ENCODE peak calls at places on chromosomes 2 and 18, in five cellular contexts. R is GM12878, M is HepG2, D is HCT116, O is WTC11. I is an unnamed sample.

GRCh38 chr2:159283529-159283928 is 3.0 kb downstream of the WDSUB1 start:
- DNase-seq in R (no peak), M (no peak), D (no peak), O (no peak), I (no peak)

GRCh38 chr18:79797518-79798345 is at the start of gene KCNG2:
- DNase-seq in R (no peak), M (no peak), D (no peak), O (peak), I (peak)

GRCh38 chr2:96962567-96963203 is 23.7 kb downstream of the FAM178B start:
- DNase-seq in R (no peak), M (no peak), D (no peak), O (no peak), I (no peak)

GRCh38 chr2:131076707-131077106 is 16.6 kb downstream of the FAM168B start:
- DNase-seq in R (no peak), M (peak), D (no peak), O (no peak), I (no peak)

GRCh38 chr18:48952287-48953095 is 1.7 kb upstream of the SMAD7 start:
- DNase-seq in R (no peak), M (no peak), D (no peak), O (peak), I (peak)

GRCh38 chr2:149507933-149508332 is 79.6 kb downstream of the MMADHC start:
- DNase-seq in R (no peak), M (no peak), D (no peak), O (no peak), I (no peak)

GRCh38 chr2:185638771-185639170 is 99.8 kb upstream of the FSIP2 start:
- DNase-seq in R (no peak), M (no peak), D (no peak), O (no peak), I (no peak)

GRCh38 chr2:199273043-199273647 is 184.6 kb downstream of the SATB2 start:
- DNase-seq in R (no peak), M (no peak), D (no peak), O (no peak), I (peak)

GRCh38 chr2:167509585-167509984 is 621.3 kb downstream of the XIRP2 start:
- DNase-seq in R (no peak), M (peak), D (no peak), O (no peak), I (no peak)

GRCh38 chr18:63236990-63237389 is 82.6 kb downstream of the BCL2 start:
- DNase-seq in R (no peak), M (no peak), D (no peak), O (peak), I (no peak)

GRCh38 chr2:17749753-17750438 is 3.7 kb downstream of the SMC6 start:
- DNase-seq in R (no peak), M (no peak), D (no peak), O (no peak), I (no peak)

GRCh38 chr2:10839813-10840212 is 27.2 kb upstream of the PDIA6 start:
- DNase-seq in R (no peak), M (no peak), D (no peak), O (peak), I (peak)

GRCh38 chr2:11955314-11955713 is 208.9 kb downstream of the LPIN1 start:
- DNase-seq in R (no peak), M (no peak), D (no peak), O (no peak), I (peak)

GRCh38 chr2:241901018-241901380 is 31.5 kb downstream of the RTP5 start:
- DNase-seq in R (no peak), M (no peak), D (no peak), O (no peak), I (no peak)

GRCh38 chr2:230664128-230664527 is 48.5 kb upstream of the CAB39 start:
- DNase-seq in R (no peak), M (no peak), D (no peak), O (no peak), I (no peak)

GRCh38 chr2:240602266-240603050 is 15.9 kb downstream of the CAPN10 start:
- DNase-seq in R (no peak), M (no peak), D (no peak), O (no peak), I (no peak)

GRCh38 chr2:15957881-15958713 is 17.7 kb downstream of the MYCN start:
- DNase-seq in R (no peak), M (no peak), D (no peak), O (no peak), I (no peak)

DNA sequence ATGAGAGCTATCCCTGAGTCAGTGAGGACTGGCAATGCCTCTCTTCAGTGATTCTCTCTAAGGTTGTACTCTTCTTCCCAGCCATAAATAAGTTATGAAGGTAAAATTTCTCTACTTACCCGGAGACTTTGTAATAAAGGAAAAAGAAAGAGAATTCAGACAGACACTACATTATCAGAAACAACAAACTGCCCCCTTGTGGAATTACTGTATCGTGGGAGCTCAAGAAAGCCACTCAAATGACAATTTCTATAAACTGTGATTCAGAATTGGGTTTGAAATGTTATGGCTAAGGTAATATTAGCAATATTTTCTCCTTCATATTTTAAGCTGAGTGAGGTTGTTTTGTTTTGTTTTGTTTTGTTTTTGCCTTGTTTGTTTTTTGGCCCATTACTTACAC is 155.8 kb upstream of the TANK start:
- DNase-seq in R (no peak), M (no peak), D (peak), O (no peak), I (peak)
- TF ChIP-seq MAX in R (no peak), M (no peak), D (no peak), O (no peak), I (no peak)

GRCh38 chr2:72561621-72562318 is 264.1 kb downstream of the EXOC6B start:
- DNase-seq in R (no peak), M (peak), D (no peak), O (no peak), I (no peak)
- TF ChIP-seq MAX in R (no peak), M (no peak), D (no peak), O (no peak), I (no peak)

GRCh38 chr2:160912276-160912675 is 248.0 kb upstream of the TANK start:
- DNase-seq in R (no peak), M (no peak), D (no peak), O (no peak), I (no peak)

GRCh38 chr2:160908157-160908556 is 252.1 kb upstream of the TANK start:
- DNase-seq in R (no peak), M (no peak), D (no peak), O (no peak), I (no peak)

GRCh38 chr2:160910681-160911080 is 249.5 kb upstream of the TANK start:
- DNase-seq in R (no peak), M (no peak), D (no peak), O (no peak), I (no peak)

GRCh38 chr2:160911258-160911657 is 249.0 kb upstream of the TANK start:
- DNase-seq in R (no peak), M (no peak), D (no peak), O (no peak), I (no peak)

DNA sequence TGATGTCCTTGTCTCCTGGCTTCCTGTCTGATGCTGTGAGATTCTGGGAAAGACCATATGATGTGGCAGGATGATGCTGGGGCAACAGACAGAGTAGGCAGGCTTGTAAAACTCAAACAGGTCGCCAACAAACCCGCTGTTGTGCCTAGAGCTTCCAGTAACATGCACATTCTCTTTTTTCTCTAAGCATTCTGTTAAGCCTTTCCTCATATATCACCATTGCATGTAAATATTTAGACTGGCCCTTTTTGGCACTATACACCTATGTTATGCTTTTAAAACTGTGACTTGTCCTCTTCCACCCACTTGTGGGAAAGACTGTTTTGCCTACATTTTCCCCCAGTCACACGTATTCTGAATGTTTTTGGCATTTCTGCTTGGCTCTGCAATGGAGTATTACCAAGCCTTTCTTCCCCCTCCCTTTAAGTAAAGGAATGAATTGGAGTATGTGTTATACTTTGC is 250.4 kb upstream of the TANK start:
- DNase-seq in R (no peak), M (no peak), D (no peak), O (no peak), I (no peak)
- TF ChIP-seq MAX in R (no peak), M (no peak), D (no peak), O (no peak), I (no peak)

DNA sequence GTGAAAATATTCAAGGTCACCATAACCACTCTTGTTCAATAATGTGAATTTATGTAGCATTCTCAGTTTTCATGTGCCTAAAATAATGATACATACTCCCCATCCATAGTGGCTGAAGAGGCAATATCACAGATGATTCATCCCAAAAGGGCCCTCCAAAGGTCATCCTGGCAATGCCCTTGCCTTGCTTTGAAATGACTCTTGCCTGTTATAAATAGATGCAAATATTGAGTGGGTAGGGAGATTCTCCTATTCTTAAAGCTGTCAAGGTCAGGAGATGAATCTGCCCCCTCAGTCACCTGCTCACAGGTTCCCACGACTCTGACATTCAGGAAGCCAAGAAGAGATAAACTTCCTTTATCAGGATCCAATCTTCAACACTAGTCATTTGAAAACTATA is 490.5 kb downstream of the TNS1 start:
- DNase-seq in R (no peak), M (no peak), D (no peak), O (no peak), I (no peak)
- TF ChIP-seq MAX in R (no peak), M (no peak), D (no peak), O (no peak), I (no peak)